ENCODE peak calls at places on chromosome 9, in ten cellular contexts. H is CD4-positive, alpha-beta memory T cell; W is WTC11; T is T-helper 17 cell; S is GM10248; Y is left ventricle myocardium inferior; F is dermis blood vessel endothelial cell; Z is endodermal cell; V is LoVo; R is posterior cingulate gyrus. E is an unnamed sample.

GRCh38 chr9:76297721-76298239 is 96.4 kb downstream of the RFK start:
- DNase-seq in H (no peak), W (no peak), T (no peak), S (no peak), Y (peak; percentile 34), F (peak; percentile 17), Z (no peak), V (no peak), R (no peak), E (no peak)

GRCh38 chr9:36559036-36559695 is 13.5 kb upstream of the MELK start:
- DNase-seq in H (no peak), W (no peak), T (no peak), S (no peak), Y (no peak), F (no peak), Z (peak; percentile 65), V (no peak), R (no peak), E (no peak)

GRCh38 chr9:129875181-129875611 is 39.9 kb downstream of the USP20 start:
- DNase-seq in H (no peak), W (peak; percentile 53), T (no peak), S (no peak), Y (no peak), F (no peak), Z (peak; percentile 72), V (no peak), R (no peak), E (no peak)

GRCh38 chr9:19967567-19968459 is 179.0 kb upstream of the SLC24A2 start:
- DNase-seq in H (no peak), W (peak; percentile 19), T (no peak), S (no peak), Y (no peak), F (peak; percentile 17), Z (peak; percentile 63), V (no peak), R (no peak), E (peak; percentile 4)

GRCh38 chr9:13728121-13728520 is 448.6 kb upstream of the MPDZ start:
- DNase-seq in H (no peak), W (no peak), T (no peak), S (no peak), Y (no peak), F (peak; percentile 29), Z (no peak), V (no peak), R (peak; percentile 15), E (no peak)

GRCh38 chr9:135674977-135675376 is 11.9 kb downstream of the LCN9 start:
- DNase-seq in H (no peak), W (no peak), T (no peak), S (no peak), Y (no peak), F (no peak), Z (no peak), V (no peak), R (no peak), E (no peak)

GRCh38 chr9:134855900-134856377 is 24.7 kb upstream of the FCN2 start:
- DNase-seq in H (no peak), W (no peak), T (no peak), S (no peak), Y (no peak), F (no peak), Z (no peak), V (no peak), R (no peak), E (no peak)

GRCh38 chr9:121935744-121936143 is 157.4 kb downstream of the TTLL11 start:
- DNase-seq in H (no peak), W (peak; percentile 50), T (no peak), S (no peak), Y (no peak), F (no peak), Z (peak; percentile 82), V (no peak), R (no peak), E (no peak)

GRCh38 chr9:113906411-113907110 is 30.5 kb downstream of the ZNF618 start:
- DNase-seq in H (no peak), W (no peak), T (no peak), S (no peak), Y (no peak), F (no peak), Z (no peak), V (no peak), R (no peak), E (no peak)

GRCh38 chr9:22911632-22912031 is 465.0 kb downstream of the DMRTA1 start:
- DNase-seq in H (no peak), W (no peak), T (no peak), S (no peak), Y (no peak), F (no peak), Z (no peak), V (no peak), R (no peak), E (no peak)

GRCh38 chr9:120985759-120986353 is 59.3 kb upstream of the TRAF1 start:
- DNase-seq in H (no peak), W (no peak), T (no peak), S (peak; percentile 48), Y (no peak), F (peak; percentile 84), Z (no peak), V (peak; percentile 37), R (no peak), E (peak; percentile 51)

GRCh38 chr9:87239312-87239711 is 258.4 kb upstream of the DAPK1 start:
- DNase-seq in H (no peak), W (no peak), T (no peak), S (no peak), Y (no peak), F (no peak), Z (no peak), V (no peak), R (no peak), E (no peak)

GRCh38 chr9:121650220-121651013 is 1.0 kb upstream of the DAB2IP start:
- DNase-seq in H (no peak), W (peak; percentile 89), T (no peak), S (no peak), Y (peak; percentile 56), F (peak; percentile 64), Z (peak; percentile 94), V (peak; percentile 78), R (peak; percentile 20), E (peak; percentile 81)

GRCh38 chr9:114737118-114737517 is 55.1 kb upstream of the TEX48 start:
- DNase-seq in H (no peak), W (no peak), T (no peak), S (no peak), Y (no peak), F (no peak), Z (no peak), V (no peak), R (no peak), E (peak; percentile 32)

GRCh38 chr9:132647355-132647754 is 22.4 kb downstream of the DDX31 start:
- DNase-seq in H (no peak), W (no peak), T (no peak), S (no peak), Y (no peak), F (no peak), Z (no peak), V (no peak), R (no peak), E (no peak)

GRCh38 chr9:4292781-4293180 is 7.1 kb downstream of the GLIS3 start:
- DNase-seq in H (no peak), W (no peak), T (no peak), S (no peak), Y (no peak), F (peak; percentile 31), Z (no peak), V (no peak), R (no peak), E (no peak)

GRCh38 chr9:27625751-27626628 is 52.7 kb upstream of the C9orf72 start:
- DNase-seq in H (no peak), W (no peak), T (no peak), S (no peak), Y (no peak), F (no peak), Z (no peak), V (peak; percentile 40), R (no peak), E (peak; percentile 31)

GRCh38 chr9:133133680-133134418 is 12.8 kb upstream of the RALGDS start:
- DNase-seq in H (peak; percentile 98), W (peak; percentile 37), T (peak; percentile 84), S (peak; percentile 93), Y (peak; percentile 83), F (peak; percentile 99), Z (peak; percentile 91), V (peak; percentile 95), R (no peak), E (peak; percentile 99)

GRCh38 chr9:128554155-128554862 is 1.9 kb downstream of the SPTAN1 start:
- DNase-seq in H (peak; percentile 41), W (peak; percentile 68), T (no peak), S (peak; percentile 32), Y (peak; percentile 52), F (peak; percentile 78), Z (peak; percentile 84), V (peak; percentile 34), R (peak; percentile 28), E (peak; percentile 50)

GRCh38 chr9:27145143-27145542 is 36.1 kb downstream of the TEK start:
- DNase-seq in H (no peak), W (no peak), T (no peak), S (no peak), Y (no peak), F (peak; percentile 54), Z (no peak), V (no peak), R (no peak), E (no peak)

GRCh38 chr9:70933318-70933717 is 188.1 kb downstream of the TRPM3 start:
- DNase-seq in H (no peak), W (no peak), T (no peak), S (no peak), Y (no peak), F (no peak), Z (no peak), V (no peak), R (no peak), E (no peak)

GRCh38 chr9:136476369-136477150 is 6.3 kb downstream of the SEC16A start:
- DNase-seq in H (no peak), W (no peak), T (no peak), S (no peak), Y (no peak), F (no peak), Z (no peak), V (no peak), R (no peak), E (no peak)

GRCh38 chr9:27426717-27427645 is 97.1 kb upstream of the IFNK start:
- DNase-seq in H (no peak), W (no peak), T (no peak), S (no peak), Y (no peak), F (no peak), Z (peak; percentile 71), V (no peak), R (peak; percentile 32), E (peak; percentile 47)

GRCh38 chr9:33510264-33511183 is 13.5 kb upstream of the ANKRD18B start:
- DNase-seq in H (peak; percentile 45), W (peak; percentile 54), T (no peak), S (peak; percentile 27), Y (peak; percentile 72), F (peak; percentile 73), Z (peak; percentile 83), V (peak; percentile 52), R (peak; percentile 57), E (no peak)

GRCh38 chr9:113578877-113579269 is 115.3 kb downstream of the RGS3 start:
- DNase-seq in H (peak; percentile 92), W (no peak), T (peak; percentile 66), S (peak; percentile 87), Y (peak; percentile 43), F (no peak), Z (no peak), V (peak; percentile 33), R (no peak), E (peak; percentile 89)

E was measured in HT-29.